ENCODE peak calls at places on chromosomes 16 and 17, in five cellular contexts. One of them, this sample, is unnamed.

GRCh38 chr17:68909066-68909465 is 46.1 kb downstream of the ABCA8 start:
- DNase-seq in effector CD4-positive, alpha-beta T cell: no peak
- DNase-seq in fibroblast of gingiva: peak
- DNase-seq in naive thymus-derived CD4-positive, alpha-beta T cell: no peak
- DNase-seq in activated naive CD4-positive, alpha-beta T cell treated with anti-CD3 and anti-CD28 coated beads for 36 hours: no peak
- DNase-seq in this sample: no peak

GRCh38 chr16:81485824-81486554 is 41.4 kb downstream of the CMIP start:
- DNase-seq in naive thymus-derived CD4-positive, alpha-beta T cell: no peak
- DNase-seq in activated naive CD4-positive, alpha-beta T cell treated with anti-CD3 and anti-CD28 coated beads for 36 hours: no peak
- DNase-seq in fibroblast of gingiva: no peak
- DNase-seq in effector CD4-positive, alpha-beta T cell: no peak
- DNase-seq in this sample: no peak

GRCh38 chr17:9217151-9218067 is 196.1 kb downstream of the NTN1 start:
- DNase-seq in activated naive CD4-positive, alpha-beta T cell treated with anti-CD3 and anti-CD28 coated beads for 36 hours: no peak
- DNase-seq in naive thymus-derived CD4-positive, alpha-beta T cell: no peak
- DNase-seq in fibroblast of gingiva: peak
- DNase-seq in effector CD4-positive, alpha-beta T cell: no peak
- DNase-seq in this sample: no peak

GRCh38 chr16:75053791-75054555 is 55.1 kb downstream of the ZNRF1 start:
- DNase-seq in effector CD4-positive, alpha-beta T cell: no peak
- DNase-seq in activated naive CD4-positive, alpha-beta T cell treated with anti-CD3 and anti-CD28 coated beads for 36 hours: no peak
- DNase-seq in fibroblast of gingiva: no peak
- DNase-seq in naive thymus-derived CD4-positive, alpha-beta T cell: no peak
- DNase-seq in this sample: no peak

GRCh38 chr17:15934866-15935265 is 10.1 kb upstream of the ADORA2B start:
- DNase-seq in naive thymus-derived CD4-positive, alpha-beta T cell: no peak
- DNase-seq in effector CD4-positive, alpha-beta T cell: no peak
- DNase-seq in activated naive CD4-positive, alpha-beta T cell treated with anti-CD3 and anti-CD28 coated beads for 36 hours: no peak
- DNase-seq in fibroblast of gingiva: no peak
- DNase-seq in this sample: no peak

GRCh38 chr17:28916302-28916934 is 13.5 kb upstream of the DHRS13 start:
- DNase-seq in activated naive CD4-positive, alpha-beta T cell treated with anti-CD3 and anti-CD28 coated beads for 36 hours: peak
- DNase-seq in effector CD4-positive, alpha-beta T cell: peak
- DNase-seq in naive thymus-derived CD4-positive, alpha-beta T cell: no peak
- DNase-seq in fibroblast of gingiva: peak
- DNase-seq in this sample: peak

GRCh38 chr16:61409604-61410003 is 626.6 kb downstream of the CDH8 start:
- DNase-seq in activated naive CD4-positive, alpha-beta T cell treated with anti-CD3 and anti-CD28 coated beads for 36 hours: no peak
- DNase-seq in fibroblast of gingiva: no peak
- DNase-seq in naive thymus-derived CD4-positive, alpha-beta T cell: no peak
- DNase-seq in effector CD4-positive, alpha-beta T cell: no peak
- DNase-seq in this sample: no peak

GRCh38 chr17:78239489-78239931 is 8.1 kb downstream of the TMEM235 start:
- DNase-seq in fibroblast of gingiva: no peak
- DNase-seq in effector CD4-positive, alpha-beta T cell: no peak
- DNase-seq in activated naive CD4-positive, alpha-beta T cell treated with anti-CD3 and anti-CD28 coated beads for 36 hours: no peak
- DNase-seq in naive thymus-derived CD4-positive, alpha-beta T cell: no peak
- DNase-seq in this sample: no peak

GRCh38 chr16:71507061-71507460 is 17.9 kb upstream of the ZNF19 start:
- DNase-seq in fibroblast of gingiva: no peak
- DNase-seq in activated naive CD4-positive, alpha-beta T cell treated with anti-CD3 and anti-CD28 coated beads for 36 hours: no peak
- DNase-seq in effector CD4-positive, alpha-beta T cell: no peak
- DNase-seq in naive thymus-derived CD4-positive, alpha-beta T cell: no peak
- DNase-seq in this sample: no peak

GRCh38 chr17:18968945-18969887 is 17.3 kb downstream of the SLC5A10 start:
- DNase-seq in naive thymus-derived CD4-positive, alpha-beta T cell: no peak
- DNase-seq in fibroblast of gingiva: no peak
- DNase-seq in activated naive CD4-positive, alpha-beta T cell treated with anti-CD3 and anti-CD28 coated beads for 36 hours: no peak
- DNase-seq in effector CD4-positive, alpha-beta T cell: no peak
- DNase-seq in this sample: no peak

GRCh38 chr17:28030386-28030785 is 12.1 kb upstream of the NLK start:
- DNase-seq in activated naive CD4-positive, alpha-beta T cell treated with anti-CD3 and anti-CD28 coated beads for 36 hours: no peak
- DNase-seq in effector CD4-positive, alpha-beta T cell: no peak
- DNase-seq in naive thymus-derived CD4-positive, alpha-beta T cell: no peak
- DNase-seq in fibroblast of gingiva: no peak
- DNase-seq in this sample: no peak

GRCh38 chr17:19938736-19939135 is 38.9 kb downstream of the AKAP10 start:
- DNase-seq in naive thymus-derived CD4-positive, alpha-beta T cell: no peak
- DNase-seq in effector CD4-positive, alpha-beta T cell: no peak
- DNase-seq in activated naive CD4-positive, alpha-beta T cell treated with anti-CD3 and anti-CD28 coated beads for 36 hours: no peak
- DNase-seq in fibroblast of gingiva: no peak
- DNase-seq in this sample: no peak

GRCh38 chr17:43651621-43652480 is 9.9 kb downstream of the MEOX1 start:
- DNase-seq in activated naive CD4-positive, alpha-beta T cell treated with anti-CD3 and anti-CD28 coated beads for 36 hours: no peak
- DNase-seq in fibroblast of gingiva: no peak
- DNase-seq in naive thymus-derived CD4-positive, alpha-beta T cell: no peak
- DNase-seq in effector CD4-positive, alpha-beta T cell: no peak
- DNase-seq in this sample: no peak

GRCh38 chr17:22506231-22506630 is 813.9 kb downstream of the KCNJ18 start:
- DNase-seq in naive thymus-derived CD4-positive, alpha-beta T cell: no peak
- DNase-seq in fibroblast of gingiva: no peak
- DNase-seq in activated naive CD4-positive, alpha-beta T cell treated with anti-CD3 and anti-CD28 coated beads for 36 hours: no peak
- DNase-seq in effector CD4-positive, alpha-beta T cell: no peak
- DNase-seq in this sample: no peak

GRCh38 chr17:67359960-67360817 is 6.2 kb downstream of the PSMD12 start:
- DNase-seq in naive thymus-derived CD4-positive, alpha-beta T cell: peak
- DNase-seq in activated naive CD4-positive, alpha-beta T cell treated with anti-CD3 and anti-CD28 coated beads for 36 hours: peak
- DNase-seq in fibroblast of gingiva: peak
- DNase-seq in effector CD4-positive, alpha-beta T cell: peak
- DNase-seq in this sample: peak

GRCh38 chr17:47358652-47359051 is 34.9 kb downstream of the EFCAB13 start:
- DNase-seq in effector CD4-positive, alpha-beta T cell: no peak
- DNase-seq in naive thymus-derived CD4-positive, alpha-beta T cell: no peak
- DNase-seq in activated naive CD4-positive, alpha-beta T cell treated with anti-CD3 and anti-CD28 coated beads for 36 hours: no peak
- DNase-seq in fibroblast of gingiva: no peak
- DNase-seq in this sample: no peak

GRCh38 chr17:60641810-60642220 is 35.8 kb upstream of the BCAS3 start:
- DNase-seq in naive thymus-derived CD4-positive, alpha-beta T cell: peak
- DNase-seq in activated naive CD4-positive, alpha-beta T cell treated with anti-CD3 and anti-CD28 coated beads for 36 hours: peak
- DNase-seq in effector CD4-positive, alpha-beta T cell: peak
- DNase-seq in fibroblast of gingiva: peak
- DNase-seq in this sample: peak

GRCh38 chr17:57421393-57421717 is 165.0 kb downstream of the MSI2 start:
- DNase-seq in activated naive CD4-positive, alpha-beta T cell treated with anti-CD3 and anti-CD28 coated beads for 36 hours: no peak
- DNase-seq in effector CD4-positive, alpha-beta T cell: no peak
- DNase-seq in fibroblast of gingiva: no peak
- DNase-seq in naive thymus-derived CD4-positive, alpha-beta T cell: no peak
- DNase-seq in this sample: no peak

GRCh38 chr17:78142113-78142861 is 3.9 kb upstream of the C17orf99 start:
- DNase-seq in fibroblast of gingiva: no peak
- DNase-seq in effector CD4-positive, alpha-beta T cell: no peak
- DNase-seq in activated naive CD4-positive, alpha-beta T cell treated with anti-CD3 and anti-CD28 coated beads for 36 hours: no peak
- DNase-seq in naive thymus-derived CD4-positive, alpha-beta T cell: no peak
- DNase-seq in this sample: no peak

GRCh38 chr17:80877095-80877828 is 114.4 kb upstream of the CHMP6 start:
- DNase-seq in effector CD4-positive, alpha-beta T cell: peak
- DNase-seq in activated naive CD4-positive, alpha-beta T cell treated with anti-CD3 and anti-CD28 coated beads for 36 hours: peak
- DNase-seq in fibroblast of gingiva: no peak
- DNase-seq in naive thymus-derived CD4-positive, alpha-beta T cell: no peak
- DNase-seq in this sample: peak

GRCh38 chr17:61478790-61479492 is 26.7 kb downstream of the TBX4 start:
- DNase-seq in activated naive CD4-positive, alpha-beta T cell treated with anti-CD3 and anti-CD28 coated beads for 36 hours: no peak
- DNase-seq in naive thymus-derived CD4-positive, alpha-beta T cell: no peak
- DNase-seq in effector CD4-positive, alpha-beta T cell: no peak
- DNase-seq in fibroblast of gingiva: no peak
- DNase-seq in this sample: no peak

GRCh38 chr17:76909971-76910760 is 42.0 kb downstream of the MGAT5B start:
- DNase-seq in naive thymus-derived CD4-positive, alpha-beta T cell: peak
- DNase-seq in activated naive CD4-positive, alpha-beta T cell treated with anti-CD3 and anti-CD28 coated beads for 36 hours: peak
- DNase-seq in effector CD4-positive, alpha-beta T cell: no peak
- DNase-seq in fibroblast of gingiva: peak
- DNase-seq in this sample: peak

GRCh38 chr17:68036304-68037147 is 991 bp downstream of the KPNA2 start:
- DNase-seq in effector CD4-positive, alpha-beta T cell: no peak
- DNase-seq in activated naive CD4-positive, alpha-beta T cell treated with anti-CD3 and anti-CD28 coated beads for 36 hours: no peak
- DNase-seq in naive thymus-derived CD4-positive, alpha-beta T cell: no peak
- DNase-seq in fibroblast of gingiva: peak
- DNase-seq in this sample: no peak

GRCh38 chr16:12170103-12171025 is 193.8 kb downstream of the SNX29 start:
- DNase-seq in activated naive CD4-positive, alpha-beta T cell treated with anti-CD3 and anti-CD28 coated beads for 36 hours: no peak
- DNase-seq in fibroblast of gingiva: no peak
- DNase-seq in effector CD4-positive, alpha-beta T cell: no peak
- DNase-seq in naive thymus-derived CD4-positive, alpha-beta T cell: no peak
- DNase-seq in this sample: no peak

GRCh38 chr17:50352693-50353599 is 7.0 kb downstream of the XYLT2 start:
- DNase-seq in fibroblast of gingiva: no peak
- DNase-seq in activated naive CD4-positive, alpha-beta T cell treated with anti-CD3 and anti-CD28 coated beads for 36 hours: no peak
- DNase-seq in effector CD4-positive, alpha-beta T cell: no peak
- DNase-seq in naive thymus-derived CD4-positive, alpha-beta T cell: no peak
- DNase-seq in this sample: no peak

GRCh38 chr17:62140836-62141235 is 75.8 kb upstream of the MED13 start:
- DNase-seq in activated naive CD4-positive, alpha-beta T cell treated with anti-CD3 and anti-CD28 coated beads for 36 hours: no peak
- DNase-seq in fibroblast of gingiva: no peak
- DNase-seq in naive thymus-derived CD4-positive, alpha-beta T cell: no peak
- DNase-seq in effector CD4-positive, alpha-beta T cell: no peak
- DNase-seq in this sample: no peak

GRCh38 chr16:56364865-56365264 is 60.5 kb downstream of the AMFR start:
- DNase-seq in activated naive CD4-positive, alpha-beta T cell treated with anti-CD3 and anti-CD28 coated beads for 36 hours: no peak
- DNase-seq in fibroblast of gingiva: no peak
- DNase-seq in effector CD4-positive, alpha-beta T cell: no peak
- DNase-seq in naive thymus-derived CD4-positive, alpha-beta T cell: no peak
- DNase-seq in this sample: no peak

GRCh38 chr16:29844575-29845331 is 18.3 kb downstream of the CDIPT start:
- DNase-seq in activated naive CD4-positive, alpha-beta T cell treated with anti-CD3 and anti-CD28 coated beads for 36 hours: no peak
- DNase-seq in effector CD4-positive, alpha-beta T cell: no peak
- DNase-seq in naive thymus-derived CD4-positive, alpha-beta T cell: no peak
- DNase-seq in fibroblast of gingiva: peak
- DNase-seq in this sample: no peak

GRCh38 chr16:5979905-5980550 is 882.4 kb upstream of the EEF2KMT start:
- DNase-seq in effector CD4-positive, alpha-beta T cell: no peak
- DNase-seq in fibroblast of gingiva: no peak
- DNase-seq in activated naive CD4-positive, alpha-beta T cell treated with anti-CD3 and anti-CD28 coated beads for 36 hours: no peak
- DNase-seq in naive thymus-derived CD4-positive, alpha-beta T cell: no peak
- DNase-seq in this sample: no peak

GRCh38 chr16:22347100-22347820 is 27.2 kb downstream of the CDR2 start:
- DNase-seq in activated naive CD4-positive, alpha-beta T cell treated with anti-CD3 and anti-CD28 coated beads for 36 hours: no peak
- DNase-seq in effector CD4-positive, alpha-beta T cell: no peak
- DNase-seq in fibroblast of gingiva: no peak
- DNase-seq in naive thymus-derived CD4-positive, alpha-beta T cell: no peak
- DNase-seq in this sample: no peak

GRCh38 chr16:84592718-84593117 is 25.2 kb downstream of the COTL1 start:
- DNase-seq in fibroblast of gingiva: no peak
- DNase-seq in effector CD4-positive, alpha-beta T cell: no peak
- DNase-seq in naive thymus-derived CD4-positive, alpha-beta T cell: no peak
- DNase-seq in activated naive CD4-positive, alpha-beta T cell treated with anti-CD3 and anti-CD28 coated beads for 36 hours: no peak
- DNase-seq in this sample: no peak

GRCh38 chr16:84730406-84731106 is 30.8 kb downstream of the USP10 start:
- DNase-seq in effector CD4-positive, alpha-beta T cell: peak
- DNase-seq in fibroblast of gingiva: peak
- DNase-seq in activated naive CD4-positive, alpha-beta T cell treated with anti-CD3 and anti-CD28 coated beads for 36 hours: peak
- DNase-seq in naive thymus-derived CD4-positive, alpha-beta T cell: no peak
- DNase-seq in this sample: no peak

GRCh38 chr16:87765776-87766484 is at the start of gene KLHDC4:
- DNase-seq in naive thymus-derived CD4-positive, alpha-beta T cell: peak
- DNase-seq in activated naive CD4-positive, alpha-beta T cell treated with anti-CD3 and anti-CD28 coated beads for 36 hours: peak
- DNase-seq in fibroblast of gingiva: peak
- DNase-seq in effector CD4-positive, alpha-beta T cell: peak
- DNase-seq in this sample: peak

GRCh38 chr16:50646345-50646744 is 34.8 kb downstream of the SNX20 start:
- DNase-seq in activated naive CD4-positive, alpha-beta T cell treated with anti-CD3 and anti-CD28 coated beads for 36 hours: no peak
- DNase-seq in naive thymus-derived CD4-positive, alpha-beta T cell: no peak
- DNase-seq in fibroblast of gingiva: no peak
- DNase-seq in effector CD4-positive, alpha-beta T cell: no peak
- DNase-seq in this sample: no peak

GRCh38 chr16:26365555-26365954 is 673.8 kb downstream of the HS3ST4 start:
- DNase-seq in activated naive CD4-positive, alpha-beta T cell treated with anti-CD3 and anti-CD28 coated beads for 36 hours: no peak
- DNase-seq in naive thymus-derived CD4-positive, alpha-beta T cell: no peak
- DNase-seq in effector CD4-positive, alpha-beta T cell: no peak
- DNase-seq in fibroblast of gingiva: no peak
- DNase-seq in this sample: no peak

GRCh38 chr17:41660221-41660711 is 28.4 kb upstream of the EIF1 start:
- DNase-seq in effector CD4-positive, alpha-beta T cell: no peak
- DNase-seq in fibroblast of gingiva: no peak
- DNase-seq in activated naive CD4-positive, alpha-beta T cell treated with anti-CD3 and anti-CD28 coated beads for 36 hours: no peak
- DNase-seq in naive thymus-derived CD4-positive, alpha-beta T cell: no peak
- DNase-seq in this sample: no peak

GRCh38 chr17:56785396-56785795 is 48.3 kb downstream of the C17orf67 start:
- DNase-seq in fibroblast of gingiva: peak
- DNase-seq in effector CD4-positive, alpha-beta T cell: no peak
- DNase-seq in naive thymus-derived CD4-positive, alpha-beta T cell: no peak
- DNase-seq in activated naive CD4-positive, alpha-beta T cell treated with anti-CD3 and anti-CD28 coated beads for 36 hours: no peak
- DNase-seq in this sample: no peak